ENCODE peak calls at places on chromosomes 12 and 14, in seven cellular contexts. One of them, this sample, is unnamed.

GRCh38 chr12:53265783-53266182 is 2.3 kb upstream of the ESPL1 start:
- DNase-seq in hepatocyte: no peak
- DNase-seq in PC-3: peak; percentile 69
- DNase-seq in GM23338: no peak
- DNase-seq in IMR-90: no peak
- DNase-seq in HCT116: no peak
- DNase-seq in SK-N-SH: no peak
- DNase-seq in this sample: no peak

GRCh38 chr14:79278798-79279644 is 932.3 kb downstream of the DIO2 start:
- DNase-seq in IMR-90: peak; percentile 92
- DNase-seq in GM23338: peak; percentile 93
- DNase-seq in HCT116: no peak
- DNase-seq in PC-3: peak; percentile 93
- DNase-seq in hepatocyte: peak; percentile 93
- DNase-seq in SK-N-SH: peak; percentile 82
- DNase-seq in this sample: peak; percentile 96

GRCh38 chr12:89278862-89279261 is 73.4 kb downstream of the DUSP6 start:
- DNase-seq in IMR-90: no peak
- DNase-seq in hepatocyte: no peak
- DNase-seq in SK-N-SH: peak; percentile 65
- DNase-seq in HCT116: no peak
- DNase-seq in GM23338: no peak
- DNase-seq in PC-3: no peak
- DNase-seq in this sample: no peak

GRCh38 chr12:49920241-49920914 is 16.7 kb upstream of the FAIM2 start:
- DNase-seq in GM23338: no peak
- DNase-seq in SK-N-SH: no peak
- DNase-seq in hepatocyte: no peak
- DNase-seq in IMR-90: peak; percentile 50
- DNase-seq in HCT116: no peak
- DNase-seq in PC-3: peak; percentile 23
- DNase-seq in this sample: no peak

GRCh38 chr14:64638625-64639024 is 65.6 kb upstream of the PLEKHG3 start:
- DNase-seq in PC-3: no peak
- DNase-seq in IMR-90: no peak
- DNase-seq in hepatocyte: no peak
- DNase-seq in HCT116: no peak
- DNase-seq in GM23338: no peak
- DNase-seq in SK-N-SH: no peak
- DNase-seq in this sample: no peak

GRCh38 chr12:29337325-29337724 is 43.6 kb downstream of the ERGIC2 start:
- DNase-seq in PC-3: no peak
- DNase-seq in GM23338: no peak
- DNase-seq in hepatocyte: no peak
- DNase-seq in IMR-90: no peak
- DNase-seq in SK-N-SH: no peak
- DNase-seq in HCT116: no peak
- DNase-seq in this sample: no peak

GRCh38 chr12:26651566-26652188 is 181.3 kb downstream of the ITPR2 start:
- DNase-seq in GM23338: peak; percentile 89
- DNase-seq in SK-N-SH: peak; percentile 75
- DNase-seq in hepatocyte: peak; percentile 65
- DNase-seq in IMR-90: peak; percentile 88
- DNase-seq in PC-3: peak; percentile 97
- DNase-seq in HCT116: peak; percentile 41
- DNase-seq in this sample: peak; percentile 83

GRCh38 chr14:67766035-67766680 is 50.2 kb downstream of the ZFYVE26 start:
- DNase-seq in PC-3: no peak
- DNase-seq in SK-N-SH: no peak
- DNase-seq in GM23338: no peak
- DNase-seq in HCT116: no peak
- DNase-seq in hepatocyte: no peak
- DNase-seq in IMR-90: no peak
- DNase-seq in this sample: no peak

GRCh38 chr12:11805043-11805442 is 155.6 kb downstream of the ETV6 start:
- DNase-seq in PC-3: no peak
- DNase-seq in IMR-90: no peak
- DNase-seq in hepatocyte: no peak
- DNase-seq in HCT116: no peak
- DNase-seq in SK-N-SH: no peak
- DNase-seq in GM23338: no peak
- DNase-seq in this sample: no peak

GRCh38 chr12:120361506-120362208 is 7.3 kb downstream of the MSI1 start:
- DNase-seq in SK-N-SH: peak; percentile 98
- DNase-seq in GM23338: peak; percentile 97
- DNase-seq in IMR-90: peak; percentile 34
- DNase-seq in PC-3: no peak
- DNase-seq in HCT116: no peak
- DNase-seq in hepatocyte: peak; percentile 91
- DNase-seq in this sample: peak; percentile 85

GRCh38 chr14:69658664-69659261 is 47.4 kb downstream of the SUSD6 start:
- DNase-seq in SK-N-SH: no peak
- DNase-seq in HCT116: no peak
- DNase-seq in GM23338: no peak
- DNase-seq in IMR-90: peak; percentile 39
- DNase-seq in PC-3: peak; percentile 63
- DNase-seq in hepatocyte: peak; percentile 65
- DNase-seq in this sample: no peak

GRCh38 chr12:83664650-83665049 is 977.9 kb downstream of the TMTC2 start:
- DNase-seq in PC-3: no peak
- DNase-seq in HCT116: no peak
- DNase-seq in hepatocyte: peak; percentile 10
- DNase-seq in IMR-90: no peak
- DNase-seq in SK-N-SH: peak; percentile 62
- DNase-seq in GM23338: no peak
- DNase-seq in this sample: no peak

GRCh38 chr12:52280796-52281560 is 6.5 kb downstream of the KRT86 start:
- DNase-seq in HCT116: peak; percentile 90
- DNase-seq in hepatocyte: peak; percentile 54
- DNase-seq in PC-3: peak; percentile 99
- DNase-seq in IMR-90: peak; percentile 97
- DNase-seq in SK-N-SH: no peak
- DNase-seq in GM23338: no peak
- DNase-seq in this sample: peak; percentile 97

DNA sequence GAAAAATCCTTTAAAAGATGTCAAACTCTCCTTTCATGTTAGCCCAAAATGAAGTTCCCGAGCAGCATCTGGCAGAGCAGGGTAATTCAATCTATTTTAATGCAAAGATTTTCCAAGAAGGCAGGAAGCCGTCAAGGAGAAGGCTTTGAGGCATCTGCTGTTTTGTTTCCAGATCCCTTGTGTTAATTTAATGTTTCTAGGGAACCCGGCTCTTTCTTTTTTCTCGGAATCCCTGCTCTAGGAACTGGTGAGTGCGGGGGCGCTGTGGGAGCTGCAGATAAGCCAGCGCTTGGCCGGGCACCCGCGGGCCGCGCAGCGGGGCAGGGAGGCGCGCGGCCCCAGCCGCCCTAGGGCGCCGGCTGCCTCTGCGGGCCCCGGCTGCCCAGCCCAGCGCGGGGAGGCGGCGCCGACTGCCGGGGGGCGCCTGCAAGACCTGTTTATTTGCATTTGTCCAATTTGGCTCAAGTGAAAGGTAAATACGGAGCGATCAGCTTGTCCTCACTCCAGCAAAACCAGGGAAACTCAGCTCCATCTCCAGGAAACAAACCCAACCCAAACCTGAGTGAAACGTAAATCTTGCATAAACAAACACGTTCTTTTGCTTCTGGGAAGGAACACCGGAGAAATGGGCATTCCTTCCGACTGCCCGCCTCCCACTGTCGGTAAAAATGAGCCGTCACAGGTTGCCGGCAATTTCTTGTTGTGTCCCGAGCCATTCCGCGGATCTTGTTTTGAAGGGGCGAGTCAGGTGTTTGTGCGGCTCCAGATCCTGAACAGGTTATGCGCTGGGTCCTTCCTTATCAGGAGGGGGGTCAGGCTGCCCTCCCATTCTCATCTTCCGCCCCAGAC is 65.1 kb downstream of the CRADD start:
- DNase-seq in GM23338: peak; percentile 70
- DNase-seq in SK-N-SH: peak; percentile 93
- DNase-seq in HCT116: peak; percentile 29
- DNase-seq in IMR-90: peak; percentile 60
- DNase-seq in PC-3: peak; percentile 76
- DNase-seq in hepatocyte: peak; percentile 86
- DNase-seq in this sample: peak; percentile 78
- TF ChIP-seq CTCF in GM23338: peak; percentile 28
- TF ChIP-seq CTCF in SK-N-SH: peak; percentile 50
- TF ChIP-seq CTCF in HCT116: peak; percentile 11
- TF ChIP-seq CTCF in IMR-90: peak; percentile 57
- TF ChIP-seq CTCF in PC-3: peak; percentile 50
- TF ChIP-seq CTCF in hepatocyte: peak; percentile 37
- TF ChIP-seq CTCF in this sample: peak; percentile 40

DNA sequence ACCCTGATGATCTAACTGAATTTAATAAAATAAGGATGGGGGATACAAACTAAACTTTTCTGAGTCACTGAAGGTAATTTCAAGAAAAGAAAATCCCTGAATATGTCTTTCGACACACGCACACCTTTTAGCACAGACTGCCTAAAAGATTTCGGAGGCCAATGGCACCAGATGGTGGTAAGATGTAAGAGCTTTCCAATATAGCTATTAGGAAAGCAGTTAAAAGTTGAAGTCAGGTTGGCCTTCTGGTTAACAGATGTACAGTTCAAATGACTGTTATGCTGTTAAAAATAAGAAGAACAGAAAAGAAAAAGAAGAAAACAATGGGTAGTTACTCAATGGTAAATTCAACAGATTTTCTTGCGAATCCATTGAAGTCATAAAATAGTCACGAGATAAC is 80.7 kb upstream of the KRR1 start:
- DNase-seq in hepatocyte: no peak
- DNase-seq in PC-3: no peak
- DNase-seq in IMR-90: no peak
- DNase-seq in GM23338: no peak
- DNase-seq in HCT116: no peak
- DNase-seq in SK-N-SH: no peak
- DNase-seq in this sample: no peak
- H4K20me1 ChIP-seq in hepatocyte: no peaks in the 10 kb centered on the region
- H4K20me1 ChIP-seq in PC-3: no peaks in the 10 kb centered on the region
- H4K20me1 ChIP-seq in IMR-90: no peaks in the 10 kb centered on the region
- H4K20me1 ChIP-seq in GM23338: no peaks in the 10 kb centered on the region
- H4K20me1 ChIP-seq in HCT116: no peaks in the 10 kb centered on the region
- H4K20me1 ChIP-seq in SK-N-SH: no peaks in the 10 kb centered on the region
- H4K20me1 ChIP-seq in this sample: no peaks in the 10 kb centered on the region

GRCh38 chr12:31773223-31773750 is 44.5 kb upstream of the AMN1 start:
- DNase-seq in SK-N-SH: peak; percentile 30
- DNase-seq in IMR-90: no peak
- DNase-seq in GM23338: no peak
- DNase-seq in hepatocyte: peak; percentile 59
- DNase-seq in PC-3: no peak
- DNase-seq in HCT116: no peak
- DNase-seq in this sample: peak; percentile 71
- H3K27ac ChIP-seq in SK-N-SH: no peak overlapping the region
- H3K27ac ChIP-seq in IMR-90: no peak overlapping the region
- H3K27ac ChIP-seq in GM23338: no peak overlapping the region
- H3K27ac ChIP-seq in hepatocyte: peak overlapping the region; percentile 39
- H3K27ac ChIP-seq in PC-3: no peak overlapping the region
- H3K27ac ChIP-seq in HCT116: no peak overlapping the region
- H3K27ac ChIP-seq in this sample: no peak overlapping the region

GRCh38 chr14:53285806-53286205 is 132.7 kb upstream of the DDHD1 start:
- DNase-seq in PC-3: peak; percentile 44
- DNase-seq in hepatocyte: no peak
- DNase-seq in GM23338: no peak
- DNase-seq in IMR-90: no peak
- DNase-seq in HCT116: no peak
- DNase-seq in SK-N-SH: no peak
- DNase-seq in this sample: peak; percentile 28
- TF ChIP-seq CTCF in PC-3: no peak
- TF ChIP-seq CTCF in hepatocyte: no peak
- TF ChIP-seq CTCF in GM23338: no peak
- TF ChIP-seq CTCF in IMR-90: no peak
- TF ChIP-seq CTCF in HCT116: no peak
- TF ChIP-seq CTCF in SK-N-SH: no peak
- TF ChIP-seq CTCF in this sample: no peak

GRCh38 chr12:91825999-91826398 is 319.6 kb downstream of the BTG1 start:
- DNase-seq in PC-3: no peak
- DNase-seq in hepatocyte: no peak
- DNase-seq in SK-N-SH: no peak
- DNase-seq in GM23338: no peak
- DNase-seq in IMR-90: no peak
- DNase-seq in HCT116: no peak
- DNase-seq in this sample: no peak
- H4K20me1 ChIP-seq in PC-3: no peaks in the 10 kb centered on the region
- H4K20me1 ChIP-seq in hepatocyte: no peaks in the 10 kb centered on the region
- H4K20me1 ChIP-seq in SK-N-SH: no peaks in the 10 kb centered on the region
- H4K20me1 ChIP-seq in GM23338: no peaks in the 10 kb centered on the region
- H4K20me1 ChIP-seq in IMR-90: no peaks in the 10 kb centered on the region
- H4K20me1 ChIP-seq in HCT116: no peaks in the 10 kb centered on the region
- H4K20me1 ChIP-seq in this sample: no peaks in the 10 kb centered on the region

DNA sequence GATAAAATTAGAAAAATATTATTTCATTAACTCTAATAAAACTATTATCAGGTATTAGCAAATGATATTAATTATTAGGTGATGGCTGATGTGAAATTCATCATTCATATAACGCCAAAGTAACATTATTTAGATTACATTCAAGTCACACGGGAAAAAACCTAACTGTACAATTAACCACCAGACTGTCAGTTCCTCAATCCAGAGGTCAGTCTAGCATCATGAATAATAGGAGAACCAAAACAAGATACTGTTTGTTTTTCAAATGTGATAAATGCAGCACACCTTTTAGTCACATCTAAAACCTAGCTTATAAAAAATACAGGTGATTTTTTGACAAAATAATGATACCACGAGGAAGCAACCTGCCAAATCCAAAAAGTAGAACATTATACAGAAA is 19.6 kb downstream of the SENP1 start:
- DNase-seq in hepatocyte: no peak
- DNase-seq in GM23338: no peak
- DNase-seq in SK-N-SH: no peak
- DNase-seq in IMR-90: no peak
- DNase-seq in HCT116: no peak
- DNase-seq in PC-3: no peak
- DNase-seq in this sample: no peak
- H3K27ac ChIP-seq in hepatocyte: no peak overlapping the region
- H3K27ac ChIP-seq in GM23338: no peak overlapping the region
- H3K27ac ChIP-seq in SK-N-SH: no peak overlapping the region
- H3K27ac ChIP-seq in IMR-90: no peak overlapping the region
- H3K27ac ChIP-seq in HCT116: no peak overlapping the region
- H3K27ac ChIP-seq in PC-3: no peak overlapping the region
- H3K27ac ChIP-seq in this sample: no peak overlapping the region

GRCh38 chr12:20604408-20604807 is 90.7 kb upstream of the SLCO1C1 start:
- DNase-seq in IMR-90: no peak
- DNase-seq in GM23338: no peak
- DNase-seq in HCT116: no peak
- DNase-seq in hepatocyte: no peak
- DNase-seq in PC-3: no peak
- DNase-seq in SK-N-SH: no peak
- DNase-seq in this sample: no peak
- TF ChIP-seq CTCF in IMR-90: no peak
- TF ChIP-seq CTCF in GM23338: no peak
- TF ChIP-seq CTCF in HCT116: no peak
- TF ChIP-seq CTCF in hepatocyte: no peak
- TF ChIP-seq CTCF in PC-3: no peak
- TF ChIP-seq CTCF in SK-N-SH: no peak
- TF ChIP-seq CTCF in this sample: no peak

DNA sequence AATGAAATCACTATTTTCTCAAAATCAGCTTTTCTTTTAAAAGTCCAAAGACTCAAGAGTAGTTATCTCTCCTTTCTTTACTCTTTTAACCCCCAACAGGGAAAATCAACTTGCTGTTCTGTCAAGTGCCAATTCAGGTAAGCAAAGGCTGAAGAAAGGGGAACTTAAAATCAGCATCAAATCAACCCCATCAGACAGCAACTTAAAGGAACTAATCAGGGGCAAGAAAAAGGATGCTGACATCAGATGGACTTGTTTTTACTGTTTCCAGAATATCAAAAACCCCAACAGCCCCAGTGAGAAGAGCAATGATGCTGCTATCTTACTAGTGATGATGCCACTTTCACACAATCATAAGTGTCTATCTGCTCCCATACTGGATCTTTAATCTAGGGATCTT is 3.4 kb downstream of the BAZ2A start:
- DNase-seq in IMR-90: no peak
- DNase-seq in GM23338: no peak
- DNase-seq in hepatocyte: no peak
- DNase-seq in SK-N-SH: no peak
- DNase-seq in PC-3: no peak
- DNase-seq in HCT116: no peak
- DNase-seq in this sample: no peak
- H4K20me1 ChIP-seq in IMR-90: peaks cover 85% of the 10 kb centered on the region
- H4K20me1 ChIP-seq in GM23338: peaks cover 58% of the 10 kb centered on the region
- H4K20me1 ChIP-seq in hepatocyte: peaks cover 73% of the 10 kb centered on the region
- H4K20me1 ChIP-seq in SK-N-SH: peaks cover 80% of the 10 kb centered on the region
- H4K20me1 ChIP-seq in PC-3: peaks cover 6% of the 10 kb centered on the region
- H4K20me1 ChIP-seq in HCT116: no peaks in the 10 kb centered on the region
- H4K20me1 ChIP-seq in this sample: no peaks in the 10 kb centered on the region